ENCODE peak calls at places on chromosome 22, in ten cellular contexts. B, K, O, U, T, J, W, D, N and A are unnamed samples. For H3K4me1, the result is how much of the 10 kb centered on the place peaks cover.

GRCh38 chr22:32674925-32675825 is 126.3 kb upstream of the TIMP3 start:
- DNase-seq in N (no peak), U (no peak), D (no peak), O (no peak), B (no peak), W (no peak), J (no peak), K (no peak), T (no peak), A (peak)

GRCh38 chr22:17774928-17775675 is 833 bp upstream of the BID start:
- DNase-seq in J (no peak), O (no peak), T (no peak), N (no peak), B (peak), D (no peak), W (no peak), U (no peak), K (peak), A (peak)

GRCh38 chr22:39110631-39111561 is 13.9 kb downstream of the APOBEC3H start:
- DNase-seq in D (no peak), N (peak), J (no peak), T (peak), O (no peak), K (no peak), W (no peak), U (no peak), B (no peak), A (no peak)

GRCh38 chr22:32794449-32795213 is 6.9 kb upstream of the TIMP3 start:
- DNase-seq in D (no peak), T (peak), B (no peak), N (no peak), U (peak), W (no peak), J (no peak), O (peak), K (no peak), A (peak)

GRCh38 chr22:20741634-20742581 is 32.0 kb upstream of the SERPIND1 start:
- DNase-seq in K (no peak), T (peak), B (peak), U (peak), W (no peak), N (peak), J (no peak), D (peak), O (peak), A (peak)

GRCh38 chr22:24516301-24516737 is 21.2 kb downstream of the UPB1 start:
- DNase-seq in J (no peak), K (no peak), T (no peak), U (peak), D (peak), N (no peak), B (no peak), W (no peak), O (peak), A (peak)

GRCh38 chr22:21802056-21802455 is 65.4 kb downstream of the MAPK1 start:
- DNase-seq in W (no peak), K (no peak), T (no peak), N (no peak), O (no peak), D (no peak), U (peak), B (no peak), J (no peak), A (no peak)

GRCh38 chr22:40792451-40792850 is 26.7 kb downstream of the SLC25A17 start:
- DNase-seq in T (no peak), U (no peak), W (no peak), N (no peak), D (no peak), B (no peak), O (no peak), J (no peak), K (no peak), A (no peak)

GRCh38 chr22:50209893-50210292 is 9.1 kb downstream of the SELENOO start:
- DNase-seq in B (peak), U (peak), N (peak), W (peak), D (peak), T (peak), J (peak), O (peak), K (peak), A (peak)

GRCh38 chr22:38346506-38346905 is 29.3 kb upstream of the CSNK1E start:
- DNase-seq in J (no peak), B (peak), K (no peak), W (peak), U (no peak), T (peak), O (no peak), N (no peak), D (no peak), A (no peak)

GRCh38 chr22:38513063-38513462 is 7.0 kb upstream of the DDX17 start:
- DNase-seq in D (no peak), K (no peak), U (no peak), N (peak), O (peak), J (no peak), B (no peak), T (peak), W (no peak), A (no peak)

GRCh38 chr22:21961886-21962654 is 9.4 kb upstream of the PPM1F start:
- DNase-seq in N (no peak), W (peak), B (no peak), O (no peak), U (peak), D (peak), K (no peak), T (peak), J (no peak), A (peak)

GRCh38 chr22:40194656-40195055 is 16.9 kb downstream of the TNRC6B start:
- DNase-seq in U (no peak), W (no peak), B (no peak), O (no peak), D (no peak), N (no peak), J (no peak), K (no peak), T (no peak), A (no peak)

GRCh38 chr22:16922076-16922475 is 85.9 kb downstream of the GAB4 start:
- DNase-seq in K (no peak), W (no peak), B (no peak), N (no peak), O (peak), T (no peak), D (no peak), J (no peak), U (no peak), A (no peak)

GRCh38 chr22:31870890-31871289 is 73.4 kb upstream of the YWHAH start:
- DNase-seq in K (peak), O (no peak), U (peak), B (no peak), J (no peak), N (no peak), W (peak), T (no peak), D (peak), A (peak)

GRCh38 chr22:21902296-21903087 is 35.0 kb upstream of the MAPK1 start:
- DNase-seq in T (no peak), W (no peak), O (no peak), N (no peak), D (no peak), B (no peak), U (no peak), K (no peak), J (no peak), A (peak)

GRCh38 chr22:39348909-39349505 is 784 bp upstream of the SYNGR1 start:
- DNase-seq in D (peak), U (no peak), T (no peak), O (no peak), J (no peak), W (no peak), K (no peak), B (no peak), N (peak), A (peak)

GRCh38 chr22:25637672-25638071 is 73.2 kb downstream of the GRK3 start:
- DNase-seq in O (no peak), W (no peak), T (no peak), U (no peak), J (no peak), N (no peak), B (no peak), K (no peak), D (no peak), A (no peak)

GRCh38 chr22:44648821-44649566 is 53.0 kb upstream of the PRR5 start:
- DNase-seq in B (peak), K (no peak), D (peak), O (no peak), W (no peak), T (no peak), J (no peak), U (peak), N (peak), A (peak)
- H3K4me3 ChIP-seq in B (no peak), K (no peak), D (no peak), O (no peak), W (no peak), T (no peak), J (no peak), U (peak), N (no peak), A (no peak)

DNA sequence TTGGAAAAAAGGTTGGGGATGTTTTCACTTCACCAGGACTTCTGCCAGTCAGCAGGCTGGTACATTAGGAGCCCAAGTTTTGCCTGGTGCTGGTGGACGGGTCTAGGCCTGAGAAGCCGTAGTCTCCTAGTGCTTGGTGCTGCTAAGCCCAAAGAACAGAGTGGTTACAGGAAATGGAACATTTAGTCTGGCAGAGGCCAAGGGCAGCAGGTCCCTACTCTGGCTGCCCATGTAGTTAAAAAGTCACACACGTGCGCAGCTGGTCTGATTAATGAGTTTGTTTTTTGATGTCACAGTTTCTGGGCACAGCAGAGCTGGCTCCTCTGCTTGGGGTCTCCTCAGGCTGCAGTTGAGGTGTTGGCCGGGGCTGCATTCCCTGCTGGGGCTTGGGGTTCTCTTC is 20.6 kb downstream of the BCR start:
- DNase-seq in N (no peak), J (no peak), D (peak), K (no peak), B (peak), O (no peak), W (no peak), T (no peak), U (no peak), A (no peak)
- H3K4me1 ChIP-seq in N (under half), J (under half), D (under half), K (under half), B (under half), O (under half), W (under half), T (under half), U (under half), A (under half)

GRCh38 chr22:44351037-44351436 is 38.3 kb upstream of the SHISAL1 start:
- DNase-seq in D (no peak), U (no peak), K (no peak), O (no peak), N (no peak), B (no peak), T (no peak), J (no peak), W (no peak), A (peak)
- H3K27ac ChIP-seq in D (no peak), U (peak), K (no peak), O (no peak), N (peak), B (no peak), T (no peak), J (no peak), W (no peak), A (peak)

DNA sequence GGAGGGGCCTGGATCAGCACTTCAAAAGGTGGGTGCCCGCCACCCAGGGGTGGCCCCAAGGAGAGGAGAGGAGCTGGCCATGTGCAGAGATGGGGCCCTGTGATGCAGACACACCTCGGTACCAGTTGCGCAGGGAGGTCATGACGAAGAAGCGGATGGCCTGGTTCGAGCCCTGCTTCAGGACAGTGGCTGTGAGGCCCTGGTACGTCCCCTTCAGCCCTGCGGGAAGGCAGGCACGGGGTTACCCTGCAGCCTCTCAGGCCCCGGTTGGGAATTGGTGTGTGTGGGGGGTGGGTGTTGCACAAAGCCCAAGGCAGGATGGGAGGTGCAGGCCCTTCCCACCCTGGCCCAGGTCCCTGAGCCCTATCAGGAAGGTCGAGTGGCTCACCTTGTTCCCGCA is 1.8 kb downstream of the SLC25A1 start:
- DNase-seq in J (no peak), O (no peak), U (no peak), D (no peak), W (no peak), B (no peak), K (no peak), T (peak), N (no peak), A (peak)
- H3K4me3 ChIP-seq in J (no peak), O (no peak), U (peak), D (no peak), W (no peak), B (peak), K (no peak), T (no peak), N (peak), A (peak)

DNA sequence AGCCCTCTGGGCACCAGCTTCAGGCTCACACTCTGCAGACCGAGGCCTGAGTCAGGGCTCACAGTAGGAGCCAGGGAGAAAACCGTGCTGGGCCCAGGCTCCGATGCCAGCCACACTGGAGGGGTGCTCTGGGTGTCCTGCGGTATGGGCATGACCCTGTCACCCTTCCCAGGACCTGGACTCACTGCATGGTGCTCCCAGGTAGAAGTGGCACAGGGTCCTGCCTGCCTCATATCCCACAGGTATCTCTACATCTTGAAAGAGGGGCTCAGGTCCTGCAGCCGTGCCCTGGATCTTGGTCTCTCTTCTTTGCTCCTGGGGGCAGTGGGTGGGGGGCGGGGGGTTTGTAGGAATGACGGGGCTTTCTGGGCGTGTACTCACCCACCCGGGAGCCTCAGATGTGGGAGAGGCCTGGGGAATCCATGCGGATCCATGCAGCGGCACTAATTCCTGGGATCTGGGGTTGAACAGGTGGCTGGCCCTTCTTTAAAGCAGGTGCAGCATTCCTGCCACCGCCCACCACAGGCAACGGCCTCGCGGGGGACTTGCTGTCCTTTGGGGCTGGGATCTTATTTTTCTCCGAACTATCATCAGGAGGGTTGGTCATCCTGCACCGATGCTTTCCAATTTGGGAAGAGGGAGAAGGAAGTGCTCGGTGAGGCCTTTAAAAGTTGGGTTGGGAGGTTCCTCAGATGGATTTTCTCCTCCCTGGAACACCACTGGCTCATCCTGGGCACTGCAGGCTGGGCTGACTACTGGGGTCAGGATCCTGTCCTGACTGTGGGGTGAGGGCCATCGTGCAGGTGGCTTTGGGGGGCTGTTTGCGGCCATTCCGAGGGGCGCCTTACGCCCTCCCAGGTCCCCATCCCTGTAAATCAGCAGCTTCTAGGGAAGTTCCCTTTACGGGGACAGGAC is 886.4 kb downstream of the BRD1 start:
- DNase-seq in T (peak), B (no peak), N (no peak), K (no peak), J (no peak), W (no peak), O (no peak), D (no peak), U (no peak), A (peak)
- H3K4me1 ChIP-seq in T (under half), B (under half), N (under half), K (under half), J (under half), W (under half), O (under half), D (under half), U (under half), A (under half)

DNA sequence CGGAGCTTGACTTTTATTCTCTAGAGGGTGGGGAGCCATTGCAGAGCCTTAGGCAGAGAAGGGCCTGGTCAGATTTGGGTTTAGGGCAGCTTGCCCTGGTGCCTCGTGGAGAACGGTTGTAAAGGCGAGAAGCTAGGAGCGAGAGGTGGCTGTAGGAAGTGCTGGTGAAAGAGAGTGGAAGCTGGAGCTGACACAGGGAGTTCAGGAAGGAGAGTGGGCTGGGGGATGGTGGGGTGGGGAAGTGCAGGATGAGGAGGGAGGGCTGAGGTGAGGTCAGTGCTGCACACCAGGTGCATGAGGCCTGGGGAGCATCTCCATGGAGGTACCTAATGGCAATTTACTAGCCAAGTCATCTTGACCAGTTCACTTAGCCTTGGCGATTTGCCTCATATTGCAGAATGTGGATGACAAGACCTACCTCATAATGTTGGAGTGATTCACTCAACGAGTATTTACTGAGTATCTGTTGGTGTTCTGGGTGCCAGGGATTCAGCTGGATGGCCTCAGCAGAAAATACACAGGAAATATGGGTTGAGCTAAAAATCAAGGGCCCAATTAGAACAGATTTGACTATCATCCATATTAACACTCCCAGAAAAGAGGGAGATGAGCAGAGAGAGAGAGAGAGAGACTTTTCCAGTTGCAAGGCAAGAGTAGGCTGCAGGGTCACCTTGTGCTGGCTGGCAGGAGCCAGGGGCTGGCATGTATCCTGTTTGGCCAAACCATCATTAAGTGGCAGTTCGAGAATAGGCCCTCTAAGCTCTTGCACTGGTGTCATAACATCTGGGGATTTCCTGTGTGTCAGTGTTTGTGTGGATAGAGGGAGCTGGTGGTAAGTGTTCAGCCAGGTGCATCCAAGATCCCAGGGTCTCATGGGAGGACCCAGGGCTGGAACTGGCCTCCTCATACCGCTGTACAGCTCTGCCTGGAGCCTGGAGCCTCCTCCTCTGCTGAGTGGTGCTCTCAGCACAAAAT is 44.4 kb upstream of the CLDN5 start:
- DNase-seq in T (no peak), B (no peak), K (no peak), N (no peak), U (peak), D (no peak), J (no peak), W (no peak), O (no peak), A (peak)
- H3K27ac ChIP-seq in T (no peak), B (no peak), K (no peak), N (no peak), U (no peak), D (no peak), J (no peak), W (no peak), O (no peak), A (no peak)

DNA sequence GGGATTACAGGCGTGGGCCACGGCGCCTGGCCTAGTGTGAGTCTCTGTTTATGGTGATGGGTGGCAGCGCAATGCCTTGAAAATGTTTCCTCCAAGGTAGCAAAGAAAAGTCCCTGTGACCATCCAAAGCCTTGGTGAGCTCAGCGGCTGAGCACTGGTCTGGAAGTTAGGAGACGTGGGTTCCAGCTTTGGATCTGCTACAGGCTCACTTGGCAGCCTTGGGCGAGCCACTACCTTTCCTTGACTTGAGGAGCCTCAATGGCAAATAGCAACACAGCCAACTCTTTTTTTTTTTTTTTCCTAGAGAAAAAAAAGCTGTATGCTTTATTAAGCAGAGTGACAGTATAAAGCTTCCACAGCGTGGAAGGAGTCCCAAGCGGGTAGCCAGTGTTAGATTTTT is 61.3 kb upstream of the RASD2 start:
- DNase-seq in N (no peak), B (no peak), D (no peak), J (no peak), T (no peak), W (peak), O (no peak), K (no peak), U (no peak), A (no peak)
- H3K4me3 ChIP-seq in N (no peak), B (no peak), D (no peak), J (no peak), T (no peak), W (no peak), O (no peak), K (no peak), U (no peak), A (no peak)

DNA sequence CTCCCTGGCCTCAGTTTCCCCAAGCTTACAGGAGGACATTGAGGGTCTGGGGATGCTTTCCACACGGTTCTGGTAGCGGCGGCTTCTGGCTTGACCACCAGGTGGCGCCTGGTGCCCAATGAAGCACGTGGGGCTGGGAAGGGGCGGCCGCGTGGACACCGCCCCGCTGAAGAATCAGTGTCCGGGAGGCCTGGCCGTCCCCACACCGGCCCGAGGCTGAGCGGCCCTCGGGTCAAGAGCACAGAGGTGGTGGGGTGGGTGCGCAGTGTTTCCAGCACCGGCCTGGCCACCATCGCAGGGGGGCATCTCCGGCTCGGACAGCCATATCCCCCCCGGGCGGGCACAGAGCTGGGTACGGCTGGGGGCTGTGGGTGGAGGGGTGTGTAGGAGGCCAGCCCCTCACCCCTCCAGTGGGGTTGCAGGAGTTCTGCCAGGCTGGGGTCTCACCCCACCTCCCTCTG is 27.8 kb upstream of the PPARA start:
- DNase-seq in K (peak), J (peak), N (peak), U (no peak), T (peak), D (peak), B (peak), O (peak), W (no peak), A (peak)
- H3K4me1 ChIP-seq in K (under half), J (under half), N (under half), U (under half), T (under half), D (under half), B (under half), O (under half), W (under half), A (under half)

GRCh38 chr22:37301144-37301820 is 19.0 kb downstream of the CYTH4 start:
- DNase-seq in O (no peak), U (no peak), K (no peak), J (no peak), B (no peak), T (no peak), N (no peak), W (no peak), D (no peak), A (peak)
- H3K27ac ChIP-seq in O (no peak), U (no peak), K (peak), J (peak), B (no peak), T (no peak), N (no peak), W (no peak), D (no peak), A (no peak)

GRCh38 chr22:28883657-28883916 is 215 bp downstream of the ZNRF3 start:
- DNase-seq in K (no peak), T (no peak), B (no peak), J (no peak), O (no peak), W (no peak), U (no peak), D (no peak), N (no peak), A (no peak)
- H3K4me3 ChIP-seq in K (peak), T (no peak), B (peak), J (peak), O (peak), W (peak), U (peak), D (no peak), N (peak), A (peak)